ENCODE peak calls at places on chromosomes 16 and 17, in four cellular contexts. F is IMR-90, C is neuronal stem cell, D is mesendoderm. H is an unnamed sample.

GRCh38 chr16:89651584-89651983 is 5.9 kb downstream of the CHMP1A start:
- DNase-seq in D (no peak), F (no peak), C (no peak), H (no peak)

GRCh38 chr17:13981881-13982280 is 87.4 kb upstream of the COX10 start:
- DNase-seq in C (no peak), D (peak; percentile 40), F (no peak), H (no peak)

GRCh38 chr17:21564262-21564661 is 128.1 kb upstream of the KCNJ18 start:
- DNase-seq in C (no peak), D (no peak), F (no peak), H (no peak)

GRCh38 chr16:3954411-3954921 is 74.0 kb upstream of the CREBBP start:
- DNase-seq in C (no peak), F (peak; percentile 57), D (no peak), H (no peak)

GRCh38 chr17:80898706-80899105 is 92.9 kb upstream of the CHMP6 start:
- DNase-seq in C (no peak), D (no peak), F (no peak), H (no peak)

GRCh38 chr16:4115209-4115940 is 867 bp downstream of the ADCY9 start:
- DNase-seq in F (peak; percentile 74), C (peak; percentile 61), D (peak; percentile 66), H (no peak)

GRCh38 chr16:88341551-88342290 is 41.0 kb upstream of the ZNF469 start:
- DNase-seq in C (no peak), D (no peak), F (no peak), H (no peak)

GRCh38 chr17:76883744-76884525 is 15.7 kb downstream of the MGAT5B start:
- DNase-seq in D (no peak), F (no peak), C (no peak), H (no peak)

GRCh38 chr17:37358098-37358829 is 17.5 kb upstream of the C17orf78 start:
- DNase-seq in D (peak; percentile 96), F (peak; percentile 44), C (peak; percentile 90), H (peak; percentile 85)

GRCh38 chr17:2150871-2151270 is 96.0 kb downstream of the HIC1 start:
- DNase-seq in F (no peak), D (no peak), C (no peak), H (no peak)

GRCh38 chr17:64129765-64130558 is at the start of gene ERN1:
- DNase-seq in C (peak; percentile 92), F (peak; percentile 91), D (peak; percentile 92), H (peak; percentile 81)

GRCh38 chr17:79800325-79801155 is 3.7 kb upstream of the CBX8 start:
- DNase-seq in C (no peak), D (peak; percentile 79), F (peak; percentile 39), H (peak; percentile 87)

GRCh38 chr17:18176152-18176551 is 7.5 kb upstream of the ALKBH5 start:
- DNase-seq in F (no peak), C (no peak), D (no peak), H (no peak)

GRCh38 chr16:733382-734207 is 6.7 kb downstream of the HAGHL start:
- DNase-seq in C (no peak), F (no peak), D (peak; percentile 34), H (peak; percentile 84)

GRCh38 chr16:57091990-57092785 is at the start of gene CPNE2:
- DNase-seq in C (peak; percentile 45), D (peak; percentile 45), F (peak; percentile 34), H (peak; percentile 72)

DNA sequence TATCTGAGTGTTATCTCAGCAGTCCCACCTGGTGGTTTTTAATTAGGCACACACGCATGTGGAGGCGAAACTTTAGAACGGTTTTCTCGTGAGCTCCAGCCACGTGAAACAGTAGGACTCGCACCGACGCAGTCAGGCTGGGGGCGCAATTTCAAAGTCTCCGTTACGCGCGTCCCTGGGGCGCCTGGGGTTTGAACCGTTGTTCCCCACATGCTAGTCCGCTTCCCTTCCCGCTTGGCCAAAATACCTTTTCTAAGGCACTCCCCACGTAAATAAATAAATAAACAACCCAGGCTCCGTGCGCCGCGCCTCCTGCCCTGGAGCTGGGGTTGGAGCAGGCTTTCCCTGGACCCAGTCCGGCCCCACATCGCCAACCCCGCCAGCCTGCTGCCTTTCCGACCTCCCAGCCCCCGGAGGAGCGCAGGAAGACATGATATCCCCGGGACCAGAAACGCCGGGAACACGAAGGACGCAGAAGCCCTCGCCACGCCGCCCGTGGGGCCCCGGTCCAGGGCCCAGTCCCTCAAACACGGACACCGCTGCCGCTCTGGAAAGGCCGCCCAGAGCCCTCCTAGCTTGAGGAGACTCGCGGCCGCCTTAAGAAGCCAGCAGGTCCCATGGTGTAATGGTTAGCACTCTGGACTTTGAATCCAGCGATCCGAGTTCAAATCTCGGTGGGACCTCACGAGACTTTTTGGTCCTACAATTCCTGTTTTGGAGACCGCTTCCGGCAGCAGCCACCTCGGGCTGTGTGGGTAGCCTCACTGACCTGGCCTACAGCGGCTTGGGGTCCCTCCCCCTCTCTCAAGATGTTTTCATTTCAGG is 18.2 kb downstream of the GNGT2 start:
- DNase-seq in F (peak; percentile 77), D (peak; percentile 94), C (peak; percentile 90), H (peak; percentile 70)
- H2AK5ac ChIP-seq in F (no peak overlapping the region), D (no peak overlapping the region), C (peak overlapping the region; percentile 81), H (no peak overlapping the region)

DNA sequence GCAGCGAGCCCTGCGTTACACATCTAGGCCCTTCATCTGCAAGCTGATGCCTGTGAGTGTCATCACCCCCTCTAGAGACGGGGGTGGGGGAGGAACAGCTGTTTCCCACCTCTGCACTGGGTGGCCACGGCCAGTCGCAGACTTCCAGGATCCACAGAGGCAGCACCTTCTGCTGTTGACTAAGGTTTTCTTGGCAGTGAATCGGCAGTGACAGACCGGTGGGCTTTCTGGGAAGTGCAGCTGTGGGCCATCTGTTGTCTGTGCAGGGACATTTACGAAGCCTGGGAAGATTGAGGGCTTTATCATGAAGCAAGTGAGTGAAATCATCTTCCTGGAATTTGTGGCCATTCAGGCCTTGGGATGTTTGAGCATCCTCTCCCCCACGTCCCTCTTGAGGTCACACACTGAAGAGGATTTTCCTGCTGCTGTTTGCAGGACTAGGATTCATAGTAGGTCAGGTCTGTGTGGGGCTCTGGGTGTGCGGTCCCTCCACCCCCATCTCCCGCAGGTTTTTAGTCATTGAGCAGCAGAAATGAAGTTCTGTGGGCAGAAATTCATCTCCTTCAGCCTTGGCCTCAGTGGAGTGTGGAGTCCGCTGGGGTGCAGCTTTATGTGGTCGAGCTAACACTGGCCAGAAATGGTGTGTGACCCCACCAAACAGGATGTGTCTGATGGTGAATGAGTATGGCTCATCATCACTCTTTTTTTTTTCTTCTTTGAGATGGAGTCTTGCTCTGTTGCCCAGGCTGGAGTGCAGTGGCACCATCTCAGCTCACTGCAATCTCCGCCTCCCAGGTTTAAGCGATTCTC is 12.0 kb downstream of the PGS1 start:
- DNase-seq in C (no peak), D (peak; percentile 96), F (peak; percentile 100), H (no peak)
- H4K8ac ChIP-seq in C (no peak overlapping the region), D (no peak overlapping the region), F (peak overlapping the region; percentile 83), H (peak overlapping the region; percentile 18)

DNA sequence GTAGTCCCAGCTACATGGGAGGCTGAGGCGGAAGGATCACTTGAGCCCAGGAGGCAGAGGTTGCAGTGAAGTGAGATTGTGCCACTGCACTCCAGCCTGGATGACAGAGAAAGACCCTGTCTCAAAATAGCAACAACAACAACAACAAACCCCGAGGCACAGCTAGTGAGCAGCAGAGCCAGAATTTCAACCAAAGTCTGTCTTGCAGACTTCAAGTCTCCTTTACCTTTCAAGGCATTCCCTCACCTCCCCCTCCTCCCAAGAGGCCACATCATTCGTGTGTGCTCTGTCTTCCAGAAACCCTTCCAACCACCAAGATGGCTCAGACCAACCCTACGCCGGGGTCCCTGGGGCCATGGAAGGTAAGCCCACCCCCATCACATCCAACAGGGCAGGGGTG is 2.2 kb downstream of the CRYBA1 start:
- DNase-seq in D (no peak), C (no peak), F (no peak), H (no peak)
- H2AK5ac ChIP-seq in D (no peak overlapping the region), C (no peak overlapping the region), F (peak overlapping the region; percentile 96), H (no peak overlapping the region)

GRCh38 chr17:66451188-66452149 is 149.1 kb downstream of the PRKCA start:
- DNase-seq in F (no peak), C (no peak), D (peak; percentile 66), H (no peak)
- H4K8ac ChIP-seq in F (no peak overlapping the region), C (no peak overlapping the region), D (no peak overlapping the region), H (no peak overlapping the region)

DNA sequence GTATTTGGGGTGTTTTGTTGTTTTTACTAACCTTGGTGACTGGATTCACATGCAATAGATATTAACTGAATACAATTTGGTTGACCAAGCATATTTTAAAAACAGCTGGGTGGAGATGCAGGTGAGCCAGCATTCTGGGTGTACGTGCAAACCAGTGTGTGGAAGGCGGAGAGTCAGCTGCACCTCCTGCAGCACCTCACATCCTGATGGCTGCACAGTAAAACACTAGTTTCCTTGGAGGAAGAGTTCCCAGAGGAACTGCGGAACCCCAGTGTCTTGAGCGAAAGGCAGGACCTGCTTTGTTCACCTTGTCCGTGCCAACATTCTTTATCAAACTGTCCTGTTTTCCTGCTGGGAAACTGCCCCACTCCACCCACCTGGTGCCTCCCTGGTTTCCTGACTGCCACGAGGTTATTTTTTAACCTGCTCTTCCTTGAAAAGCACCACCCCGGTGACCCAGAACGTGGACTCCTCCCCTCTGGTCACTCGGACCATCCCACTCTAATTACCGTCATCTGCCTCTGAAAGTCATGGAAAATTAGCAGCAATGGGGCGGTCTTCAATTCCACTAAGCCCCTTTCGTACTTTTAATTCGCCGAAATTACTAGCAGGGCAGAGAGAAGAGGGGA is 1.0 kb upstream of the YPEL2 start:
- DNase-seq in D (peak; percentile 72), F (no peak), C (peak; percentile 37), H (no peak)
- H2AK5ac ChIP-seq in D (no peak overlapping the region), F (no peak overlapping the region), C (no peak overlapping the region), H (no peak overlapping the region)

GRCh38 chr17:74873874-74874614 is 1.2 kb upstream of the FDXR start:
- DNase-seq in F (no peak), D (no peak), C (no peak), H (no peak)
- H4K8ac ChIP-seq in F (peak overlapping the region; percentile 97), D (no peak overlapping the region), C (no peak overlapping the region), H (no peak overlapping the region)

DNA sequence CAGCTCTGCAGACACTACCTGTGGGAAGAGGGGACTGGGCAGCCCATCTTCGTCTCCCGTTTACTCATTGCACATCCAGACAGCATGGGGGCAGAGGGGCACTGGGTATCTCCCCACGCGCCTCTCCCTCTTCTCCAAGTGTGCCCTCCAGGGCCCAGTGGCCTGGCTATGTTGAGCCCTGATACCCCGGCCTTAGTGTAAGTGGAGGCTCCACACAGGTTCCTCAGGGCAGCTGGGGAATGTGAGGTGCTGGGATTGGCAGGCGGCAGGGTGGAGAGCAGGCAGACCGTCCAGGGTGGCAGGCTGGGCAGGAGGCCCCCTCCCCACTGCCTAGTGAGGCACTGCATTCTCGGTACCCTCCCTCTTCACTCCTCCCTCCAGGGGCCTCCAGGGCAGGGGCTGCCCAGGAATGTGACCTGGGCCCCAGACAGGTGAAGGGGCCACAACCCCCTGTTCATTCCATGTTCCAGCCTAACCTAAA is 13.2 kb upstream of the NAGLU start:
- DNase-seq in F (no peak), D (no peak), C (no peak), H (no peak)
- H2AK5ac ChIP-seq in F (peak overlapping the region; percentile 100), D (no peak overlapping the region), C (peak overlapping the region; percentile 98), H (no peak overlapping the region)